ENCODE peak calls at places on chromosome 2, in eight cellular contexts. E is WTC11, K is WERI-Rb-1, V is HFFc6, U is fibroblast of pulmonary artery, O is GM13977, B is esophagus squamous epithelium, Q is AG04450. S is an unnamed sample.

GRCh38 chr2:104853926-104854506 is at the start of gene POU3F3:
- DNase-seq in V (no peak), Q (no peak), K (no peak), E (peak; percentile 98), O (peak; percentile 79), B (no peak), U (no peak), S (peak; percentile 82)

GRCh38 chr2:134466141-134466540 is 212.3 kb downstream of the MGAT5 start:
- DNase-seq in V (no peak), O (peak; percentile 40), Q (no peak), E (peak; percentile 61), B (no peak), U (peak; percentile 25), K (peak; percentile 81), S (no peak)

GRCh38 chr2:231047270-231047921 is 9.3 kb upstream of the PSMD1 start:
- DNase-seq in U (no peak), B (no peak), Q (no peak), V (no peak), K (no peak), O (no peak), E (no peak), S (no peak)

GRCh38 chr2:26352892-26353291 is 6.3 kb upstream of the ADGRF3 start:
- DNase-seq in V (peak; percentile 30), O (no peak), E (no peak), B (no peak), Q (no peak), U (no peak), K (no peak), S (no peak)

GRCh38 chr2:26897807-26898479 is 50.0 kb downstream of the DPYSL5 start:
- DNase-seq in E (no peak), V (no peak), Q (no peak), U (no peak), K (no peak), B (no peak), O (no peak), S (no peak)

GRCh38 chr2:202193881-202194353 is 44.5 kb downstream of the SUMO1 start:
- DNase-seq in V (no peak), E (no peak), O (no peak), K (no peak), U (no peak), B (no peak), Q (no peak), S (no peak)

GRCh38 chr2:164896634-164897033 is 55.0 kb upstream of the COBLL1 start:
- DNase-seq in U (peak; percentile 60), Q (no peak), K (no peak), V (peak; percentile 49), E (no peak), O (peak; percentile 6), B (no peak), S (no peak)

GRCh38 chr2:100235581-100235980 is 86.7 kb downstream of the LONRF2 start:
- DNase-seq in V (no peak), K (no peak), Q (no peak), E (no peak), O (no peak), B (no peak), U (no peak), S (no peak)

GRCh38 chr2:206639636-206640035 is 2.7 kb upstream of the FAM237A start:
- DNase-seq in V (no peak), Q (no peak), E (no peak), O (no peak), K (no peak), U (no peak), B (no peak), S (no peak)

GRCh38 chr2:15243762-15244161 is 317.4 kb downstream of the NBAS start:
- DNase-seq in O (no peak), Q (no peak), V (peak; percentile 18), E (no peak), K (no peak), U (peak; percentile 42), B (no peak), S (no peak)

GRCh38 chr2:43818761-43819160 is 19.9 kb downstream of the ABCG5 start:
- DNase-seq in E (no peak), Q (no peak), K (no peak), U (peak; percentile 73), V (peak; percentile 12), B (no peak), O (no peak), S (no peak)

GRCh38 chr2:189534854-189535253 is 45.7 kb downstream of the SLC40A1 start:
- DNase-seq in V (peak; percentile 60), B (no peak), K (no peak), U (peak; percentile 57), Q (peak; percentile 26), E (no peak), O (no peak), S (no peak)

GRCh38 chr2:172743143-172743542 is 7.5 kb downstream of the RAPGEF4 start:
- DNase-seq in O (no peak), K (no peak), V (no peak), E (no peak), U (no peak), Q (no peak), B (no peak), S (no peak)

GRCh38 chr2:8714283-8714682 is 32.4 kb downstream of the ID2 start:
- DNase-seq in Q (no peak), U (no peak), B (no peak), O (no peak), V (no peak), E (no peak), K (no peak), S (no peak)

GRCh38 chr2:30664761-30665358 is 142.4 kb downstream of the CAPN13 start:
- DNase-seq in V (peak; percentile 86), O (no peak), U (peak; percentile 81), E (no peak), B (no peak), Q (peak; percentile 87), K (no peak), S (peak; percentile 62)

DNA sequence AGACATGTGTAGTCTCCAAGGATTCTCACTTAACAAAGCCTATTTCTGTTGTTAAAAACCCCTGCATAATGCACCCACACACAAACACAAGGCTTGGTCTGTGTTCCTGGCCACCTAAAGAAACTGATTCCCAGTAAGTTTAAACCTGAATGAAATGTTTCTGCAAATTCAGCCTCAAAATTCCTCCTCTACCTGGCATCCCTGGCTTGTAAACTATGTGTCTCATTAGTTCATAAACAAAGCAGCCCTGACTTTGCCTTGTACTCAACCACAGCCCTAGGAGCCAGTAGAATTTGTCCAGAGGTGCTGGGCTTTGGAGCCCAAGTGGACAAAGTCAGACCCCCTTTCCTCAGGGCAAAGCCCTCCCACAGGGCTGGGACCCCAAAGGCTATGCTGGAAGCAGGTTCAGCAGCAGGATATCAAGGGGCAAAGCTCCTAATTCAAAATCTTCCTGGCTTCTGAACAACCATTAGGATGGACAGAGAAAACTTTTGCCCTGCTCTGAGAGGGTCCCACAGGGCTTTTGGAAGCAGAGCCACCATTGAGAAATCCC is 2.6 kb upstream of the HOXD13 start:
- DNase-seq in Q (no peak), B (no peak), U (no peak), V (no peak), K (no peak), E (no peak), O (no peak), S (no peak)
- TF ChIP-seq CTCF in Q (no peak), B (no peak), U (no peak), V (no peak), K (no peak), E (no peak), O (no peak), S (no peak)

GRCh38 chr2:130814931-130815680 is 21.6 kb upstream of the ARHGEF4 start:
- DNase-seq in V (no peak), B (no peak), Q (no peak), O (no peak), E (no peak), U (no peak), K (no peak), S (no peak)
- TF ChIP-seq CTCF in V (no peak), B (no peak), Q (no peak), O (no peak), E (no peak), U (no peak), K (no peak), S (no peak)

GRCh38 chr2:109646961-109647360 is 32.8 kb downstream of the SOWAHC start:
- DNase-seq in O (no peak), B (no peak), K (no peak), V (no peak), Q (no peak), U (no peak), E (no peak), S (no peak)
- TF ChIP-seq CTCF in O (no peak), B (no peak), K (no peak), V (no peak), Q (no peak), U (no peak), E (no peak), S (no peak)

DNA sequence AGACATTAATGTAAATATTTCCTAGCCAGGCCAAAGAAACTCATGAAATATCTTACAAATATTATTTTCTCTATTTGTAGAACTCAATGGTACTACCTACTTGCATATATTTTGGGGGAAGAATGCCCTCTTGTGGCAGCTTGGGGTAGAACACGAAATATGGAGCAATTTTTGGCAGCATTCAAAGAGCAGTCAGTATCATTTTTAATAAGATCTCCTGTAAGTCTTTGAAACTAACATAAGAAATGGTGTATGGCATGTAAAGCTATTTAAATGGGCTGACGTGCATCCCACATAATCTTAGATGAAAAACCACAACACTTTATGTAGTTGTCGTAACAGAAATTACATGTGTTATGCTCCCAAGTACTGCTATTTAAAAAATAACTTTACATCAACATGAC is 62.3 kb upstream of the CCDC195 start:
- DNase-seq in U (peak; percentile 79), V (peak; percentile 50), O (peak; percentile 68), B (no peak), E (peak; percentile 62), K (peak; percentile 42), Q (peak; percentile 39), S (no peak)
- TF ChIP-seq CTCF in U (peak; percentile 82), V (peak; percentile 92), O (peak; percentile 78), B (peak; percentile 75), E (peak; percentile 69), K (peak; percentile 39), Q (peak; percentile 78), S (peak; percentile 83)

DNA sequence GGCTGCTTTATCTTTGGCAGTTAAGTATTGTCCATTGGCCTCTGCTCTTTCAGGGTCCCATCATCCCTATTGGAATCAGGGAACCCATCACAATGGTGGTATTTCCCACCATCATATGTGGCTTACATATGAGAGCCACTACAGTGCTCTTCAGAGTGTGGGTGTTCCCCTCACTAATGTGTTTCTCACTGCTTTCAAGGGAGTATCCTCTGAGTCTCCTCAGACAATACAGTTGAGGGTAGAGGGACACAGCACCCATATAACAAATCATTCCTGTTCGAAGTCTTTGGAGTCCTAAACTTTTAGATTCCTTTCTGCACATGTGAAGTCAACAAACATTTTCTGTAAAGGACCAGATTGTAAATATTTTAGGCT is 48.7 kb upstream of the DNAJC10 start:
- DNase-seq in E (no peak), Q (no peak), U (no peak), V (no peak), O (no peak), K (no peak), B (no peak), S (no peak)
- TF ChIP-seq CTCF in E (no peak), Q (no peak), U (no peak), V (peak; percentile 7), O (no peak), K (no peak), B (peak; percentile 1), S (no peak)

DNA sequence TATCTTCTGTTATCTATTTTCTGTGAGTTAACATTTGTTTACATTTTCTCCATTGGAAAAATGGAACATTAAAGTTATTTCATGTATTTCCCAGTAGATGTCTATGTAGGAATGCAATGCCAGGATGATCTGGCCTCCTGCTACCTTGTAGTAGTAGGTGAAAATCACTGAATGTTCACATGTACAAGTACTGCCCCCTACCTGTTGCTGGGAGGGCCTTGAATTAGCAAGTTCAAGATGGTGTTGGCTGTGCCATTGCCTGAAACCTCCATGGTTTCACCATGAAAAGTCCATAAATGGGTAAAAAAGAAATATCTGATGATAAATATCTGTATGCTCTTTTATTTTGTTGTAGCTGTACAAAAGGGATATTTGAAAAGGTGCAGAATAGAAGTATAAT is 30.7 kb downstream of the XRCC5 start:
- DNase-seq in O (peak; percentile 11), Q (no peak), V (no peak), U (peak; percentile 13), B (no peak), K (peak; percentile 39), E (peak; percentile 24), S (no peak)
- TF ChIP-seq CTCF in O (peak; percentile 52), Q (no peak), V (peak; percentile 64), U (peak; percentile 32), B (peak; percentile 13), K (peak; percentile 43), E (peak; percentile 31), S (peak; percentile 56)